ENCODE peak calls at places on chromosomes 6 and 20, in seven cellular contexts. One of them, this sample, is unnamed.

GRCh38 chr20:49636447-49636846 is 68.5 kb upstream of the PTGIS start:
- DNase-seq in heart right ventricle: peak
- DNase-seq in GM12865: no peak
- DNase-seq in osteocyte: no peak
- DNase-seq in nephron progenitor cell: no peak
- DNase-seq in Calu3: no peak
- DNase-seq in tibial artery: no peak
- DNase-seq in this sample: no peak

GRCh38 chr6:136920858-136921520 is 1.1 kb upstream of the SLC35D3 start:
- DNase-seq in osteocyte: no peak
- DNase-seq in heart right ventricle: peak
- DNase-seq in GM12865: peak
- DNase-seq in Calu3: peak
- DNase-seq in tibial artery: no peak
- DNase-seq in nephron progenitor cell: peak
- DNase-seq in this sample: peak

GRCh38 chr20:50980851-50981713 is 22.5 kb downstream of the MOCS3 start:
- DNase-seq in GM12865: peak
- DNase-seq in nephron progenitor cell: peak
- DNase-seq in heart right ventricle: peak
- DNase-seq in Calu3: peak
- DNase-seq in tibial artery: no peak
- DNase-seq in osteocyte: no peak
- DNase-seq in this sample: peak

GRCh38 chr6:52534966-52535390 is 41.9 kb downstream of the TRAM2 start:
- DNase-seq in Calu3: no peak
- DNase-seq in tibial artery: no peak
- DNase-seq in nephron progenitor cell: no peak
- DNase-seq in heart right ventricle: no peak
- DNase-seq in GM12865: peak
- DNase-seq in osteocyte: no peak
- DNase-seq in this sample: peak

GRCh38 chr6:147077251-147077650 is 127.0 kb upstream of the STXBP5 start:
- DNase-seq in tibial artery: no peak
- DNase-seq in GM12865: no peak
- DNase-seq in Calu3: no peak
- DNase-seq in heart right ventricle: no peak
- DNase-seq in osteocyte: no peak
- DNase-seq in nephron progenitor cell: no peak
- DNase-seq in this sample: no peak

GRCh38 chr6:129590408-129591022 is 119.5 kb downstream of the ARHGAP18 start:
- DNase-seq in Calu3: no peak
- DNase-seq in GM12865: no peak
- DNase-seq in tibial artery: no peak
- DNase-seq in heart right ventricle: no peak
- DNase-seq in nephron progenitor cell: no peak
- DNase-seq in osteocyte: no peak
- DNase-seq in this sample: no peak

GRCh38 chr20:4120921-4121321 is 105.6 kb upstream of the RNF24 start:
- DNase-seq in tibial artery: no peak
- DNase-seq in GM12865: no peak
- DNase-seq in osteocyte: no peak
- DNase-seq in Calu3: no peak
- DNase-seq in nephron progenitor cell: no peak
- DNase-seq in heart right ventricle: no peak
- DNase-seq in this sample: no peak

GRCh38 chr20:54295686-54296085 is 87.8 kb downstream of the PFDN4 start:
- DNase-seq in heart right ventricle: no peak
- DNase-seq in nephron progenitor cell: no peak
- DNase-seq in GM12865: no peak
- DNase-seq in osteocyte: no peak
- DNase-seq in tibial artery: no peak
- DNase-seq in Calu3: no peak
- DNase-seq in this sample: no peak

GRCh38 chr20:37833172-37833915 is 69.6 kb upstream of the VSTM2L start:
- DNase-seq in osteocyte: no peak
- DNase-seq in heart right ventricle: no peak
- DNase-seq in GM12865: no peak
- DNase-seq in tibial artery: no peak
- DNase-seq in Calu3: no peak
- DNase-seq in nephron progenitor cell: no peak
- DNase-seq in this sample: no peak

GRCh38 chr6:98842489-98843180 is 8.3 kb downstream of the POU3F2 start:
- DNase-seq in GM12865: no peak
- DNase-seq in Calu3: no peak
- DNase-seq in tibial artery: no peak
- DNase-seq in heart right ventricle: no peak
- DNase-seq in osteocyte: no peak
- DNase-seq in nephron progenitor cell: peak
- DNase-seq in this sample: no peak

GRCh38 chr6:56168601-56169000 is 78.8 kb downstream of the COL21A1 start:
- DNase-seq in GM12865: no peak
- DNase-seq in heart right ventricle: no peak
- DNase-seq in Calu3: no peak
- DNase-seq in tibial artery: no peak
- DNase-seq in osteocyte: no peak
- DNase-seq in nephron progenitor cell: no peak
- DNase-seq in this sample: no peak

GRCh38 chr6:125918681-125919566 is 37.6 kb upstream of the HINT3 start:
- DNase-seq in osteocyte: no peak
- DNase-seq in heart right ventricle: no peak
- DNase-seq in tibial artery: no peak
- DNase-seq in nephron progenitor cell: no peak
- DNase-seq in Calu3: peak
- DNase-seq in GM12865: peak
- DNase-seq in this sample: peak

GRCh38 chr6:107264357-107264831 is 149.1 kb upstream of the BEND3 start:
- DNase-seq in GM12865: no peak
- DNase-seq in Calu3: peak
- DNase-seq in osteocyte: no peak
- DNase-seq in heart right ventricle: no peak
- DNase-seq in tibial artery: no peak
- DNase-seq in nephron progenitor cell: no peak
- DNase-seq in this sample: no peak

GRCh38 chr6:75812560-75812959 is 63.5 kb downstream of the MYO6 start:
- DNase-seq in osteocyte: no peak
- DNase-seq in tibial artery: no peak
- DNase-seq in GM12865: no peak
- DNase-seq in nephron progenitor cell: no peak
- DNase-seq in heart right ventricle: no peak
- DNase-seq in Calu3: no peak
- DNase-seq in this sample: no peak

GRCh38 chr20:15241696-15242095 is 904.3 kb upstream of the FLRT3 start:
- DNase-seq in GM12865: no peak
- DNase-seq in nephron progenitor cell: no peak
- DNase-seq in tibial artery: no peak
- DNase-seq in osteocyte: no peak
- DNase-seq in heart right ventricle: no peak
- DNase-seq in Calu3: no peak
- DNase-seq in this sample: no peak

GRCh38 chr20:56202493-56203077 is 45.9 kb upstream of the MC3R start:
- DNase-seq in Calu3: peak
- DNase-seq in osteocyte: no peak
- DNase-seq in GM12865: no peak
- DNase-seq in nephron progenitor cell: no peak
- DNase-seq in tibial artery: no peak
- DNase-seq in heart right ventricle: no peak
- DNase-seq in this sample: no peak

GRCh38 chr20:33914871-33915270 is 78.8 kb upstream of the RALY start:
- DNase-seq in osteocyte: no peak
- DNase-seq in GM12865: peak
- DNase-seq in Calu3: peak
- DNase-seq in tibial artery: no peak
- DNase-seq in nephron progenitor cell: no peak
- DNase-seq in heart right ventricle: no peak
- DNase-seq in this sample: peak

GRCh38 chr20:61833807-61834610 is 231.7 kb downstream of the TAF4 start:
- DNase-seq in nephron progenitor cell: no peak
- DNase-seq in Calu3: no peak
- DNase-seq in heart right ventricle: no peak
- DNase-seq in GM12865: no peak
- DNase-seq in tibial artery: no peak
- DNase-seq in osteocyte: no peak
- DNase-seq in this sample: no peak

GRCh38 chr20:51931321-51931720 is 129.0 kb upstream of the SALL4 start:
- DNase-seq in Calu3: no peak
- DNase-seq in GM12865: no peak
- DNase-seq in osteocyte: no peak
- DNase-seq in nephron progenitor cell: peak
- DNase-seq in heart right ventricle: no peak
- DNase-seq in tibial artery: no peak
- DNase-seq in this sample: no peak

GRCh38 chr6:93048381-93048780 is 371.0 kb downstream of the EPHA7 start:
- DNase-seq in nephron progenitor cell: no peak
- DNase-seq in osteocyte: no peak
- DNase-seq in heart right ventricle: no peak
- DNase-seq in GM12865: no peak
- DNase-seq in tibial artery: no peak
- DNase-seq in Calu3: no peak
- DNase-seq in this sample: no peak

GRCh38 chr6:116550796-116551195 is 2.8 kb upstream of the CALHM4 start:
- DNase-seq in tibial artery: no peak
- DNase-seq in GM12865: no peak
- DNase-seq in heart right ventricle: no peak
- DNase-seq in nephron progenitor cell: no peak
- DNase-seq in osteocyte: no peak
- DNase-seq in Calu3: no peak
- DNase-seq in this sample: no peak

GRCh38 chr6:32664827-32665362 is 1.6 kb downstream of the HLA-DQB1 start:
- DNase-seq in GM12865: peak
- DNase-seq in osteocyte: no peak
- DNase-seq in nephron progenitor cell: peak
- DNase-seq in heart right ventricle: peak
- DNase-seq in Calu3: peak
- DNase-seq in tibial artery: no peak
- DNase-seq in this sample: peak

GRCh38 chr6:137121401-137121997 is 51.9 kb downstream of the IL22RA2 start:
- DNase-seq in Calu3: no peak
- DNase-seq in nephron progenitor cell: no peak
- DNase-seq in GM12865: peak
- DNase-seq in tibial artery: no peak
- DNase-seq in osteocyte: no peak
- DNase-seq in heart right ventricle: no peak
- DNase-seq in this sample: no peak

GRCh38 chr6:80329496-80329895 is 223.0 kb downstream of the BCKDHB start:
- DNase-seq in osteocyte: no peak
- DNase-seq in tibial artery: no peak
- DNase-seq in Calu3: no peak
- DNase-seq in nephron progenitor cell: no peak
- DNase-seq in GM12865: no peak
- DNase-seq in heart right ventricle: no peak
- DNase-seq in this sample: no peak

GRCh38 chr6:120077489-120077888 is 727.9 kb upstream of the MAN1A1 start:
- DNase-seq in heart right ventricle: no peak
- DNase-seq in GM12865: peak
- DNase-seq in osteocyte: no peak
- DNase-seq in tibial artery: no peak
- DNase-seq in nephron progenitor cell: peak
- DNase-seq in Calu3: peak
- DNase-seq in this sample: no peak

GRCh38 chr6:168193816-168194701 is 115.0 kb upstream of the FRMD1 start:
- DNase-seq in heart right ventricle: no peak
- DNase-seq in Calu3: no peak
- DNase-seq in GM12865: no peak
- DNase-seq in nephron progenitor cell: no peak
- DNase-seq in tibial artery: peak
- DNase-seq in osteocyte: peak
- DNase-seq in this sample: no peak
- TF ChIP-seq CTCF in heart right ventricle: no peak
- TF ChIP-seq CTCF in Calu3: no peak
- TF ChIP-seq CTCF in GM12865: no peak
- TF ChIP-seq CTCF in nephron progenitor cell: no peak
- TF ChIP-seq CTCF in tibial artery: no peak
- TF ChIP-seq CTCF in osteocyte: no peak
- TF ChIP-seq CTCF in this sample: no peak

DNA sequence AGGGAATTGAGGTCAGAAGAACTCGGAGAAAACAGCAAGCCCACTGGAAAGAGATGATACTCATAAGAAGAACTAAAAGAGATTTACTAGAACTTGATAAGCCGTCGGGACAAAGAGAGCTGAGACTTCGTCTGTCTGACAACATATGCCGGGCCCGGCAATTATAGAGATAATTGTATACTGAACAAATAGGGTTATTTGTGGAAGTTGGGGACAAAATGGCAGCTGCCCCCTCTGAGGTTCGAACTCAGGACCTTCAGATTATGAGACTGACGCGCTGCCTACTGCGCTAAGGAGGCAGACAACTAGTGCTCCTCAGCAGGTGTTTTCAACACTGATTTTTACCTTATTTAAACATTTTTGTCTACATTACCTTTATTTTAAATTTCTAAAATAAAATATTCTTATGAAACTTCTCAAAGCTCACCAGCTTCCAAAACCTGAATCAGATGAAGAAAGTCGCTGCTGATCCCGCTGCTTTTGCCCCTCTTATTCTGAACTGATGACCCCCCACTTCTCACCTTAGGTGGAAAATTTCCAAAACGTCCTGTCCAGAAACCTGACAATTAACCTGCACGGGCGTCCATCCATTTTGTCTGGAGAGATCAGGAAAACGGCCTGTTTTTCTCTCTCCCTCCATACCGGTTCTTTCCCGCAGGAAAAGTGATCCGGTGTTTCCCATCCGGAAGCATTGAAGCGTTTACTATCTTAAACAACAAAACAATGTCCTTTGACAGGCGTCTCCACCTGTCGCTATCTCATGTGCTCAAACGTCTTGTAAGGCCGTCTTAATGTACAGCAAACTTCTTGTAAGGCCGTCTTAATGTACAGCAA is 29.5 kb upstream of the TRIM27 start:
- DNase-seq in osteocyte: no peak
- DNase-seq in nephron progenitor cell: peak
- DNase-seq in GM12865: peak
- DNase-seq in Calu3: peak
- DNase-seq in heart right ventricle: no peak
- DNase-seq in tibial artery: no peak
- DNase-seq in this sample: peak
- TF ChIP-seq CTCF in osteocyte: no peak
- TF ChIP-seq CTCF in nephron progenitor cell: no peak
- TF ChIP-seq CTCF in GM12865: no peak
- TF ChIP-seq CTCF in Calu3: no peak
- TF ChIP-seq CTCF in heart right ventricle: no peak
- TF ChIP-seq CTCF in tibial artery: no peak
- TF ChIP-seq CTCF in this sample: no peak

DNA sequence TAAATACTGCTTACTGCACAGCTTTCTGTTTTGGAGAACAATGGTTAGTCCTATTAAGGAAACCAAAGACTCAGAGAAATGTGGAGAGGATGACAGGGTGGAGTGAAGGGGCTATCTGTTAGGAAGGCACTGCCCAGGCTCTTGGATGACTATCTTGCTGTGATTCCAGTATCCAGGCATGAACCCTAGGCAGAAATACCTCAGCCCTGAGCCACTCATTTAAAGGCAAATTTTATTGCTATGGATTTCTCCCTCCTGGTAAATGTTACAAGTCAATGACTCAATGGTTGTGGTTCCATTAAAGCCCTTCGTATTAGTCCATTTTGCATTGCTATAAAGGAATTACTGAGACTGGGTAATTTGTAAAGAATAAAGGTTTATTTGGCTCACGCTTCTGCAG is 25.9 kb downstream of the ADGRF4 start:
- DNase-seq in heart right ventricle: no peak
- DNase-seq in tibial artery: no peak
- DNase-seq in Calu3: no peak
- DNase-seq in osteocyte: no peak
- DNase-seq in nephron progenitor cell: no peak
- DNase-seq in GM12865: no peak
- DNase-seq in this sample: no peak
- TF ChIP-seq CTCF in heart right ventricle: no peak
- TF ChIP-seq CTCF in tibial artery: no peak
- TF ChIP-seq CTCF in Calu3: no peak
- TF ChIP-seq CTCF in osteocyte: no peak
- TF ChIP-seq CTCF in nephron progenitor cell: no peak
- TF ChIP-seq CTCF in GM12865: no peak
- TF ChIP-seq CTCF in this sample: no peak

GRCh38 chr6:111987295-111987694 is 66.6 kb upstream of the CCN6 start:
- DNase-seq in nephron progenitor cell: no peak
- DNase-seq in osteocyte: no peak
- DNase-seq in heart right ventricle: no peak
- DNase-seq in tibial artery: no peak
- DNase-seq in Calu3: no peak
- DNase-seq in GM12865: no peak
- DNase-seq in this sample: no peak
- TF ChIP-seq CTCF in nephron progenitor cell: no peak
- TF ChIP-seq CTCF in osteocyte: no peak
- TF ChIP-seq CTCF in heart right ventricle: no peak
- TF ChIP-seq CTCF in tibial artery: no peak
- TF ChIP-seq CTCF in Calu3: no peak
- TF ChIP-seq CTCF in GM12865: no peak
- TF ChIP-seq CTCF in this sample: no peak